ENCODE peak calls at places on chromosomes 1 and 21, in eight cellular contexts. R is skeletal muscle cell; V is HFF-Myc; O is CD4-positive, alpha-beta memory T cell; B is AG04449; L is psoas muscle; E is IMR-90; K is brain microvascular endothelial cell. I is an unnamed sample.

GRCh38 chr1:89941110-89941770 is 53.7 kb upstream of the ZNF326 start:
- DNase-seq in R (no peak), V (no peak), O (no peak), B (no peak), L (no peak), E (no peak), K (no peak), I (no peak)

GRCh38 chr1:112870887-112871646 is 84.9 kb downstream of the SLC16A1 start:
- DNase-seq in R (no peak), V (no peak), O (no peak), B (no peak), L (no peak), E (no peak), K (no peak), I (no peak)

GRCh38 chr1:222310830-222311229 is 237.1 kb downstream of the HHIPL2 start:
- DNase-seq in R (no peak), V (no peak), O (peak), B (no peak), L (peak), E (no peak), K (no peak), I (no peak)

GRCh38 chr21:45990741-45991605 is 9.4 kb downstream of the COL6A1 start:
- DNase-seq in R (no peak), V (no peak), O (no peak), B (no peak), L (peak), E (no peak), K (no peak), I (peak)

GRCh38 chr1:156014829-156015228 is 5.9 kb downstream of the SSR2 start:
- DNase-seq in R (no peak), V (no peak), O (no peak), B (no peak), L (no peak), E (no peak), K (no peak), I (no peak)

GRCh38 chr1:201906336-201906735 is 17.6 kb downstream of the SHISA4 start:
- DNase-seq in R (no peak), V (no peak), O (no peak), B (no peak), L (peak), E (no peak), K (no peak), I (no peak)

GRCh38 chr1:25614466-25615171 is 2.0 kb upstream of the MAN1C1 start:
- DNase-seq in R (no peak), V (no peak), O (no peak), B (no peak), L (no peak), E (no peak), K (no peak), I (no peak)

GRCh38 chr1:20105856-20106255 is 13.5 kb downstream of the PLA2G2D start:
- DNase-seq in R (no peak), V (no peak), O (no peak), B (no peak), L (no peak), E (no peak), K (no peak), I (no peak)

GRCh38 chr1:98103617-98104284 is 182.9 kb upstream of the DPYD start:
- DNase-seq in R (no peak), V (no peak), O (no peak), B (no peak), L (no peak), E (peak), K (no peak), I (no peak)

GRCh38 chr1:197725044-197725443 is 50.2 kb downstream of the DENND1B start:
- DNase-seq in R (peak), V (no peak), O (no peak), B (no peak), L (no peak), E (peak), K (no peak), I (no peak)

GRCh38 chr1:115219937-115220336 is 118.1 kb downstream of the NGF start:
- DNase-seq in R (no peak), V (no peak), O (no peak), B (no peak), L (peak), E (no peak), K (no peak), I (no peak)

GRCh38 chr1:33802268-33802667 is 61.6 kb upstream of the HMGB4 start:
- DNase-seq in R (no peak), V (no peak), O (no peak), B (no peak), L (no peak), E (no peak), K (no peak), I (no peak)

GRCh38 chr1:232538943-232539302 is 91.0 kb downstream of the SIPA1L2 start:
- DNase-seq in R (no peak), V (no peak), O (no peak), B (no peak), L (no peak), E (no peak), K (no peak), I (no peak)

GRCh38 chr1:205230965-205231364 is 3.2 kb downstream of the TMCC2 start:
- DNase-seq in R (no peak), V (no peak), O (no peak), B (no peak), L (no peak), E (no peak), K (no peak), I (no peak)

GRCh38 chr1:228500901-228501871 is 14.0 kb downstream of the RNF187 start:
- DNase-seq in R (peak), V (peak), O (peak), B (no peak), L (peak), E (peak), K (peak), I (peak)

GRCh38 chr1:116320846-116321245 is 52.2 kb upstream of the ATP1A1 start:
- DNase-seq in R (no peak), V (no peak), O (no peak), B (no peak), L (no peak), E (no peak), K (no peak), I (no peak)

GRCh38 chr1:12063141-12064072 is at the start of gene TNFRSF8:
- DNase-seq in R (no peak), V (no peak), O (no peak), B (no peak), L (no peak), E (peak), K (peak), I (no peak)

GRCh38 chr1:167462341-167462740 is 56.0 kb downstream of the CD247 start:
- DNase-seq in R (no peak), V (no peak), O (no peak), B (no peak), L (no peak), E (no peak), K (no peak), I (no peak)

GRCh38 chr1:150022357-150022756 is 11.8 kb upstream of the OTUD7B start:
- DNase-seq in R (no peak), V (no peak), O (no peak), B (no peak), L (no peak), E (no peak), K (no peak), I (no peak)

GRCh38 chr1:185499986-185500626 is 183.1 kb upstream of the IVNS1ABP start:
- DNase-seq in R (peak), V (peak), O (no peak), B (peak), L (no peak), E (peak), K (peak), I (peak)

GRCh38 chr1:12553963-12554362 is 64.0 kb downstream of the DHRS3 start:
- DNase-seq in R (no peak), V (no peak), O (no peak), B (no peak), L (no peak), E (no peak), K (no peak), I (peak)

GRCh38 chr21:28513450-28513849 is 479.2 kb downstream of the LTN1 start:
- DNase-seq in R (no peak), V (no peak), O (no peak), B (no peak), L (no peak), E (peak), K (no peak), I (no peak)

GRCh38 chr1:81703352-81703735 is 97.4 kb upstream of the ADGRL2 start:
- DNase-seq in R (peak), V (no peak), O (no peak), B (peak), L (no peak), E (peak), K (peak), I (peak)

GRCh38 chr1:226095286-226095685 is 32.8 kb downstream of the H3-3A start:
- DNase-seq in R (no peak), V (no peak), O (no peak), B (no peak), L (no peak), E (no peak), K (no peak), I (no peak)

GRCh38 chr1:76867342-76868130 is at the start of gene ST6GALNAC5:
- DNase-seq in R (no peak), V (no peak), O (no peak), B (no peak), L (peak), E (peak), K (no peak), I (peak)

GRCh38 chr1:147631839-147632238 is 38.5 kb downstream of the ACP6 start:
- DNase-seq in R (no peak), V (no peak), O (no peak), B (no peak), L (peak), E (no peak), K (no peak), I (no peak)

GRCh38 chr1:91806777-91807700 is 78.9 kb downstream of the TGFBR3 start:
- DNase-seq in R (peak), V (no peak), O (no peak), B (no peak), L (no peak), E (peak), K (peak), I (no peak)

GRCh38 chr1:222711319-222712252 is 705 bp downstream of the AIDA start:
- DNase-seq in R (peak), V (peak), O (peak), B (no peak), L (peak), E (peak), K (peak), I (peak)

GRCh38 chr1:201883786-201884185 is 4.9 kb upstream of the SHISA4 start:
- DNase-seq in R (no peak), V (no peak), O (no peak), B (no peak), L (peak), E (peak), K (no peak), I (peak)

GRCh38 chr1:172095831-172096230 is 254.5 kb downstream of the DNM3 start:
- DNase-seq in R (no peak), V (no peak), O (no peak), B (no peak), L (no peak), E (no peak), K (no peak), I (no peak)

GRCh38 chr1:183023146-183023600 is at the start of gene LAMC1:
- DNase-seq in R (peak), V (no peak), O (no peak), B (no peak), L (peak), E (peak), K (peak), I (peak)

GRCh38 chr1:84619383-84620093 is 45.3 kb upstream of the CTBS start:
- DNase-seq in R (peak), V (peak), O (no peak), B (no peak), L (no peak), E (peak), K (peak), I (peak)

GRCh38 chr1:180527270-180527669 is 24.9 kb upstream of the ACBD6 start:
- DNase-seq in R (no peak), V (no peak), O (no peak), B (no peak), L (no peak), E (peak), K (peak), I (peak)

GRCh38 chr1:164767257-164768044 is 208.5 kb downstream of the PBX1 start:
- DNase-seq in R (peak), V (peak), O (no peak), B (peak), L (no peak), E (peak), K (peak), I (peak)

GRCh38 chr1:14662116-14662515 is 63.6 kb downstream of the KAZN start:
- DNase-seq in R (no peak), V (no peak), O (no peak), B (no peak), L (no peak), E (no peak), K (no peak), I (no peak)

GRCh38 chr21:38766987-38767722 is 38.6 kb upstream of the ETS2 start:
- DNase-seq in R (no peak), V (no peak), O (peak), B (no peak), L (no peak), E (no peak), K (no peak), I (no peak)

GRCh38 chr1:61133048-61134019 is 51.0 kb downstream of the NFIA start:
- DNase-seq in R (no peak), V (no peak), O (no peak), B (no peak), L (no peak), E (no peak), K (no peak), I (no peak)

GRCh38 chr1:121522061-121522759 is 337.4 kb downstream of the SRGAP2C start:
- DNase-seq in R (no peak), V (no peak), O (no peak), B (no peak), L (no peak), E (no peak), K (no peak), I (no peak)

GRCh38 chr1:41242645-41243171 is 602 bp upstream of the SCMH1 start:
- DNase-seq in R (no peak), V (no peak), O (no peak), B (no peak), L (no peak), E (no peak), K (no peak), I (no peak)
- H3K4me3 ChIP-seq in R (peak), V (peak), O (peak), B (peak), L (peak), E (peak), K (peak), I (peak)

DNA sequence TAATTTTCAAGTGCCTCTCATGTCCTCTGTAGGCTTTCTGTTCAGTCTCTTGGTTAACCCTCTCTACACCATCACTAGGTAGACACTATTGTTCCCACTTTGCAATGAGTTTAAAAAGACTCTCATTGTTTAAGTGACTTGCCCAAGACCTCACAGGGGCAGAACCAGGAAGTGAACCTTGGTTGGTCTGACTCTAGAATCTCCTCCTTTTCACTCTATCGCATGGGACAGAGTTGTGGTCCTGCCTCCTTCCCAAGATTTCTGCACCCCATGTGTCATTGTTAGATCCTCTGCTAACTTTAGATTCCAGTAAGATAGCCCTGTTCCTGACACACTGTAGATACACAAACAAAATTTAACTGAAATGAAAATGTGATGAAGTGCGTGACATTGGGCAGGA is 481.7 kb upstream of the USP24 start:
- DNase-seq in R (no peak), V (no peak), O (no peak), B (no peak), L (no peak), E (peak), K (no peak), I (no peak)
- H3K4me3 ChIP-seq in R (no peak), V (no peak), O (no peak), B (no peak), L (no peak), E (no peak), K (no peak), I (no peak)

DNA sequence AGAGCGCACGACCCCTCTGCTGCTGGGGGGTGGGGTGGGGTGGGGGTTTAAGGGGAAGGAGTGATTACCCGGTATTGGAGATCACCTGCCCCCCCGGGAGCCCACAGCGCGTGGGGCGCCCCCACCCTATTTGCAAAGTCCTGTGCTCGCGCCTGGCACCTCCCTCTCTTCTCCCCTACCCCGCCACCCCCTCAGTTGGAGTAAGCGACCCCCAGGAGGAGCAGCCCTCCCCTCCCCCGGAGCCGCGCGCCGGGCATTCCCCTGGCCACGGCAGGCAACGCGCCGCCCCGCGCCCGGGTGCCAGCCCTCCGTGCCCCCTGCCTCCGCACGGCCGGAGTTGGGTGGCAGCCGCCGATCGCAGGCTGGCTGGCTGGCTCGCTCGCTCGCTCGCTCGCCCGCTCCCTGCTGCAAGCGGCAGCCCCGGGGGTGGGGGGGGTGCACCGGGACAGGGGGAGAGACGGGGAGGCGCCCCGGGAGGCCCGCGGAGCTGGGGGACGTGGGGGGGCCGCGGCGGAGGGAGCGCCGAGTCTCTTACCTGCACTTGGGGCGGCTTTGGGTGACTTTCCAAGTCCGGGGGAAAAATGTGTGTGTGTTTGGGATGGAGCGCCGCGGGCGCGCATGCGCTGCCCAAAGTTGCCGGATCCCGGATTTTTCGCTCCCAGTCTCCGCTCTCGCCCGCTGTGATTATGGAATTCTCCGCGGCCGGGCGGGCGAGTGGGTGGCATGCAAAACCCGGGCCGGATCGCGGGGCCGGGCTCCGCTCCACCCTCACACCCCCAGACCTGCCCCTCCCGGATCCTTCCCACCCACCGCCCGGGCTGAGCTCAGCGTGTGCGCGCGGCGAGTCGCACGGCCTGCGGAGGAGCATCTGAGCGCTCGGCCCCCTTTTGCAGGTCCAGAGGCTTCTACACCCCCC is at the start of gene CASZ1:
- DNase-seq in R (peak), V (peak), O (no peak), B (peak), L (peak), E (peak), K (peak), I (peak)
- H3K4me3 ChIP-seq in R (peak), V (peak), O (no peak), B (peak), L (peak), E (peak), K (peak), I (peak)

DNA sequence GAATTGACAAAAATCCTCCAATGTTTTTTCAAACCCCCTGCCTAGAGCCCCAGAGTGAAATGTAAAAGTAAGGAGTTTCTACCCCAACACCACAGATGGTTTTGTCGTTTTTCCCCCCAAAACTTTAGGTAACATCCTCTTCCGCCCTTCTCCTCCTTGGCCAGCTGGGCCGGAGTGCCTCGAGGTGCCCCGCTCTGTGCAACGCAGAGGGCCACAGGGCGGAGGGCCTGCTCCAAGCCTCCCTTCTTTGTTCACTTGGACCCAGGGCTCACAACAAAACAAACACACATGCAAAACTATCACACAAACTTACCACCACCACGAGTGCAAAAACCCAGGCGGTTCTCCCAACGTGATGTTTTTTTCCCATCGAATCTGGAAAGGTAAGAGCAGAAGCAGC is 1.9 kb downstream of the SSBP3 start:
- DNase-seq in R (no peak), V (no peak), O (no peak), B (no peak), L (peak), E (no peak), K (no peak), I (no peak)
- H3K4me3 ChIP-seq in R (peak), V (peak), O (peak), B (peak), L (peak), E (peak), K (peak), I (no peak)

GRCh38 chr1:32767641-32768040 is 49.5 kb downstream of the YARS1 start:
- DNase-seq in R (no peak), V (no peak), O (no peak), B (no peak), L (no peak), E (peak), K (no peak), I (peak)
- H3K4me3 ChIP-seq in R (no peak), V (no peak), O (no peak), B (no peak), L (no peak), E (no peak), K (no peak), I (no peak)